ENCODE peak calls at places on chromosome 11, in nine cellular contexts. L is cardiac muscle cell; Y is germinal center; X is CD8-positive, alpha-beta T cell; U is hypothalamus; T is mucosa of gallbladder; N is amygdala; K is HT1080; H is heart right ventricle. C is an unnamed sample.

GRCh38 chr11:34263462-34264186 is 94.2 kb downstream of the ABTB2 start:
- DNase-seq in L (no peak), Y (no peak), X (no peak), U (no peak), T (peak), N (no peak), K (peak), H (peak), C (peak)

GRCh38 chr11:15107730-15108515 is 6.8 kb upstream of the INSC start:
- DNase-seq in L (no peak), Y (no peak), X (no peak), U (no peak), T (no peak), N (no peak), K (peak), H (no peak), C (no peak)

GRCh38 chr11:117084992-117085391 is 13.2 kb downstream of the SIK3 start:
- DNase-seq in L (no peak), Y (no peak), X (no peak), U (no peak), T (no peak), N (no peak), K (no peak), H (no peak), C (no peak)

GRCh38 chr11:13883042-13883441 is 79.5 kb upstream of the SPON1 start:
- DNase-seq in L (peak), Y (no peak), X (no peak), U (no peak), T (no peak), N (no peak), K (no peak), H (no peak), C (peak)

GRCh38 chr11:125315088-125315740 is 150.7 kb downstream of the PKNOX2 start:
- DNase-seq in L (no peak), Y (no peak), X (no peak), U (no peak), T (peak), N (no peak), K (no peak), H (peak), C (no peak)

GRCh38 chr11:4072668-4073285 is 21.8 kb upstream of the RRM1 start:
- DNase-seq in L (peak), Y (peak), X (peak), U (no peak), T (peak), N (peak), K (peak), H (peak), C (peak)

GRCh38 chr11:19832166-19832750 is 119.6 kb downstream of the NAV2 start:
- DNase-seq in L (no peak), Y (no peak), X (no peak), U (no peak), T (no peak), N (no peak), K (no peak), H (no peak), C (no peak)

GRCh38 chr11:123461164-123461563 is 31.1 kb downstream of the GRAMD1B start:
- DNase-seq in L (no peak), Y (no peak), X (no peak), U (no peak), T (no peak), N (no peak), K (no peak), H (peak), C (no peak)

GRCh38 chr11:132718711-132719641 is 813.3 kb downstream of the OPCML start:
- DNase-seq in L (no peak), Y (no peak), X (peak), U (no peak), T (no peak), N (no peak), K (peak), H (no peak), C (peak)

GRCh38 chr11:104238916-104239315 is 75.0 kb upstream of the PDGFD start:
- DNase-seq in L (no peak), Y (no peak), X (no peak), U (no peak), T (no peak), N (no peak), K (no peak), H (no peak), C (no peak)

GRCh38 chr11:93330446-93330984 is at the start of gene DEUP1:
- DNase-seq in L (peak), Y (peak), X (no peak), U (peak), T (peak), N (peak), K (no peak), H (peak), C (peak)

GRCh38 chr11:70331901-70332300 is 61.4 kb downstream of the PPFIA1 start:
- DNase-seq in L (no peak), Y (no peak), X (no peak), U (no peak), T (no peak), N (no peak), K (no peak), H (no peak), C (no peak)

C was measured in colonic mucosa.